ENCODE peak calls at places on chromosomes 2 and 18, in nine cellular contexts. I, B, V, T, H, O, F, Q and R are unnamed samples.

GRCh38 chr2:54840559-54840958 is 117.1 kb downstream of the EML6 start:
- DNase-seq in F (no peak), H (no peak), I (no peak), O (no peak), B (no peak), T (no peak), V (no peak), Q (no peak), R (no peak)

GRCh38 chr18:26421503-26421902 is 126.8 kb downstream of the KCTD1 start:
- DNase-seq in H (no peak), Q (no peak), O (no peak), I (no peak), T (no peak), B (no peak), F (no peak), V (no peak), R (no peak)

GRCh38 chr2:26178246-26178645 is 5.4 kb downstream of the GAREM2 start:
- DNase-seq in V (no peak), T (no peak), F (no peak), I (no peak), H (no peak), Q (no peak), B (no peak), O (no peak), R (no peak)

GRCh38 chr18:61597321-61597720 is 264.1 kb downstream of the CDH20 start:
- DNase-seq in V (peak), Q (no peak), T (no peak), H (no peak), O (no peak), F (no peak), I (no peak), B (no peak), R (no peak)

GRCh38 chr2:5094192-5094591 is 598.0 kb upstream of the SOX11 start:
- DNase-seq in Q (no peak), B (no peak), H (no peak), V (no peak), O (no peak), F (no peak), T (no peak), I (no peak), R (no peak)

GRCh38 chr2:27021253-27021801 is 11.4 kb upstream of the TMEM214 start:
- DNase-seq in I (no peak), F (no peak), B (peak), T (no peak), H (no peak), O (no peak), Q (no peak), V (peak), R (no peak)

GRCh38 chr18:50973367-50974126 is 5.7 kb downstream of the ELAC1 start:
- DNase-seq in F (peak), H (no peak), T (no peak), I (peak), B (peak), V (peak), Q (peak), O (no peak), R (no peak)

GRCh38 chr2:128465246-128466170 is 146.8 kb upstream of the HS6ST1 start:
- DNase-seq in H (no peak), B (peak), Q (no peak), T (no peak), V (no peak), O (peak), F (no peak), I (no peak), R (no peak)

GRCh38 chr18:48105317-48105716 is 174.9 kb upstream of the SMAD2 start:
- DNase-seq in V (no peak), T (no peak), F (no peak), I (no peak), H (no peak), B (no peak), Q (no peak), O (no peak), R (no peak)
- TF ChIP-seq CTCF in V (no peak), T (no peak), F (no peak), I (no peak), H (no peak), B (peak), Q (no peak), O (no peak), R (no peak)

GRCh38 chr2:100619951-100620350 is 57.2 kb downstream of the PDCL3 start:
- DNase-seq in B (no peak), I (no peak), F (no peak), O (no peak), V (no peak), T (no peak), Q (no peak), H (no peak), R (no peak)
- TF ChIP-seq CTCF in B (no peak), I (no peak), F (no peak), O (no peak), V (no peak), T (no peak), Q (no peak), H (no peak), R (no peak)

DNA sequence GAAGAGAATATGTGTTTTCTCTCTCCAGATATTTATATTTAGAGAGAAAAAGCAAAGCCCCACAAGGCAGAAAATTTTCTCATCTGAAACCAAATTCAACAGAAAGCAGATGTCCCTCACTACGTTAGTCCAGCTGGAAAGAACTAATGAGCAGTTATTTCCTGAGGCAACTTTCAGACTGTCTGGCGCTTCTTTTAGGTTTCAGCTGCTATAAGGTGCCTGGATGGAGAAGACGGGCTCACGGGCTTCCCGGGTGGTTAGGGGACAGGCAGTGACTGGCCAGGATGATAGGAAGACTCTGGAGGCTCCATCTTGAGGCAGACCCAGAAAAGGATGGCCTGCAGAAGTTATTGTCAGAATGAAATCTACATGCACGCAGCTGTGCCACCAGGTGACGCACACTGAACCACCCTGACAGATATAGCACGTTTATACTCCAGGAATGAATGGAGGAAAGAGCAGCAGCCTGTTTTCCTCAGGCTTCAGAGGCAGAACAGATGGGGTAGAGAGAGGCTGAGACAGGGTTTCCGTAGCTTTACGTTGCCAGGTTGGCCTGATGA is 50.7 kb downstream of the MRPL35 start:
- DNase-seq in T (no peak), H (no peak), I (no peak), B (no peak), O (no peak), Q (no peak), F (no peak), V (no peak), R (no peak)
- TF ChIP-seq CTCF in T (no peak), H (no peak), I (no peak), B (no peak), O (no peak), Q (no peak), F (peak), V (no peak), R (no peak)

GRCh38 chr2:77086478-77086877 is 435.7 kb downstream of the LRRTM4 start:
- DNase-seq in B (no peak), V (no peak), F (no peak), H (no peak), O (no peak), Q (no peak), T (no peak), I (no peak), R (no peak)
- TF ChIP-seq CTCF in B (no peak), V (no peak), F (no peak), H (no peak), O (no peak), Q (no peak), T (no peak), I (no peak), R (no peak)

GRCh38 chr2:68185541-68186164 is 28.0 kb downstream of the PNO1 start:
- DNase-seq in V (peak), B (no peak), F (no peak), Q (peak), T (no peak), H (peak), I (peak), O (no peak), R (peak)
- TF ChIP-seq CTCF in V (peak), B (peak), F (peak), Q (peak), T (peak), H (peak), I (peak), O (peak), R (peak)

GRCh38 chr18:3872651-3873050 is 422.7 kb downstream of the TGIF1 start:
- DNase-seq in F (no peak), V (no peak), I (no peak), Q (no peak), H (no peak), T (no peak), B (no peak), O (no peak), R (no peak)

GRCh38 chr18:3873698-3874495 is 423.9 kb downstream of the TGIF1 start:
- DNase-seq in V (no peak), T (no peak), O (no peak), F (no peak), I (no peak), Q (peak), H (no peak), B (no peak), R (no peak)

GRCh38 chr18:3874593-3874992 is 424.6 kb downstream of the TGIF1 start:
- DNase-seq in O (no peak), T (no peak), I (no peak), F (no peak), Q (no peak), V (no peak), B (no peak), H (no peak), R (no peak)

GRCh38 chr18:3871687-3872086 is 421.7 kb downstream of the TGIF1 start:
- DNase-seq in O (no peak), B (peak), H (no peak), I (no peak), Q (no peak), F (no peak), V (no peak), T (no peak), R (no peak)

GRCh38 chr18:3873211-3873610 is 423.2 kb downstream of the TGIF1 start:
- DNase-seq in B (no peak), I (no peak), T (no peak), V (no peak), O (no peak), Q (no peak), F (no peak), H (no peak), R (no peak)
- TF ChIP-seq CTCF in B (no peak), I (no peak), T (no peak), V (no peak), O (no peak), Q (no peak), F (no peak), H (no peak), R (no peak)

DNA sequence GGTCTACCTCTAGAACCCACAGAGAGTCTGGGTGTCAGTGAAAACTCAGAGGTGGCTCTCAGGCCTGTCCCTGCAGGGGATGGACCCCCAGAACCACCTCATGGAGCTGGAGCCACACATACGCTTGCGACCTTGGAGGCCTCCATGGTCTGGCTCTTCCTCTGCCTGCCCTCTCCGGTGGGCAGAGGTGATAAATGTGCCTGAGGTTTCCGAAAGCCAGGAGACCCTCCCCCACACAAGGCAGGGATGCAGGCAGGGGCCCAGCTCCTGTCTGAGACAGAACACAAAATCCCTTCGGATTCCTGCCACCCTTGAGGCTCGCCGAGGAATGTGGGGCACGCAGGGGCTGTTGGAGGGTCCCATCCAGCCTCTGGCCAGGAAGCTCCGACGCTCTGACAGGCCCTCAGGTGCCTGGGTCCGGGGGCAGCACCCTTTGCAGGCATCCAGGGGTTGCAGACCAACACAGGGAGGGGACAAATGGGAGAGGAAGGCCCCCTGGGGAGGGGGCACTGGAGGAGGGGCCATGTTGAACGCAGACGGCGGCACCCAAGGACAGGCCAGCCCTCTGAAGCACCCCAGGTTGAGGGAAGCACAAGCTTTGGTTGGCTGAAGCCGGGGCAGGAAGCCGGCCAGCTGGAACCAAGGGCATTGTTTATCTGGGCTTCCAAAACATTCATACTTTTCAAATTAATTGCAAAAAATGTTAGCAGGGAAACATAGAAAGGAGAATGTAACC is 4.1 kb upstream of the SNED1 start:
- DNase-seq in H (no peak), V (no peak), T (no peak), I (no peak), B (peak), F (no peak), O (peak), Q (peak), R (no peak)
- TF ChIP-seq CTCF in H (no peak), V (no peak), T (no peak), I (no peak), B (no peak), F (no peak), O (no peak), Q (no peak), R (no peak)